ENCODE peak calls at places on chromosomes 4 and X, in four cellular contexts. One of them, this sample, is unnamed.

GRCh38 chrX:70025464-70025863 is 24.3 kb downstream of the AWAT2 start:
- DNase-seq in caudate nucleus: no peak
- DNase-seq in left colon: no peak
- DNase-seq in AG04450: no peak
- DNase-seq in this sample: no peak

GRCh38 chr4:81162752-81163458 is 52.1 kb downstream of the PRKG2 start:
- DNase-seq in caudate nucleus: no peak
- DNase-seq in left colon: no peak
- DNase-seq in AG04450: no peak
- DNase-seq in this sample: no peak

GRCh38 chrX:151505796-151506195 is 57.7 kb upstream of the PASD1 start:
- DNase-seq in caudate nucleus: no peak
- DNase-seq in left colon: peak
- DNase-seq in AG04450: no peak
- DNase-seq in this sample: no peak

GRCh38 chr4:183438458-183439113 is 5.8 kb upstream of the CDKN2AIP start:
- DNase-seq in caudate nucleus: no peak
- DNase-seq in left colon: no peak
- DNase-seq in AG04450: peak
- DNase-seq in this sample: no peak

GRCh38 chr4:101315786-101316185 is 31.5 kb downstream of the PPP3CA start:
- DNase-seq in caudate nucleus: no peak
- DNase-seq in left colon: no peak
- DNase-seq in AG04450: no peak
- DNase-seq in this sample: no peak

GRCh38 chr4:3346146-3346545 is 53.3 kb downstream of the RGS12 start:
- DNase-seq in caudate nucleus: no peak
- DNase-seq in left colon: no peak
- DNase-seq in AG04450: peak
- DNase-seq in this sample: no peak

GRCh38 chr4:8195841-8196460 is 3.1 kb upstream of the SH3TC1 start:
- DNase-seq in caudate nucleus: no peak
- DNase-seq in left colon: no peak
- DNase-seq in AG04450: no peak
- DNase-seq in this sample: no peak

GRCh38 chrX:2894885-2895292 is 34.2 kb downstream of the ARSD start:
- DNase-seq in caudate nucleus: no peak
- DNase-seq in left colon: no peak
- DNase-seq in AG04450: peak
- DNase-seq in this sample: peak

GRCh38 chr4:110639207-110640092 is 16.6 kb upstream of the PITX2 start:
- DNase-seq in caudate nucleus: no peak
- DNase-seq in left colon: no peak
- DNase-seq in AG04450: no peak
- DNase-seq in this sample: no peak

GRCh38 chr4:80788798-80789197 is 241.7 kb upstream of the BMP3 start:
- DNase-seq in caudate nucleus: no peak
- DNase-seq in left colon: no peak
- DNase-seq in AG04450: no peak
- DNase-seq in this sample: no peak

GRCh38 chr4:114598191-114599121 is at the start of gene UGT8:
- DNase-seq in caudate nucleus: peak
- DNase-seq in left colon: peak
- DNase-seq in AG04450: no peak
- DNase-seq in this sample: peak

GRCh38 chrX:137118136-137118535 is 84.3 kb upstream of the GPR101 start:
- DNase-seq in caudate nucleus: no peak
- DNase-seq in left colon: no peak
- DNase-seq in AG04450: no peak
- DNase-seq in this sample: no peak

This sample was measured in NCI-H2227 treated with DMSO at 0.1 percent for 48 hours.